ENCODE peak calls at places on chromosomes 6 and 20, in five cellular contexts. E is H1, V is GM12878, R is HepG2, F is GM12891. U is an unnamed sample.

GRCh38 chr20:23142162-23143050 is 56.3 kb upstream of the CD93 start:
- DNase-seq in V (peak), R (no peak), F (peak), E (no peak), U (peak)

GRCh38 chr20:31909253-31910070 is 39.0 kb downstream of the TTLL9 start:
- DNase-seq in F (no peak), R (no peak), E (no peak), V (no peak), U (no peak)

GRCh38 chr6:13485923-13486557 is 1.4 kb downstream of the GFOD1 start:
- DNase-seq in E (no peak), V (no peak), R (peak), F (peak), U (peak)

GRCh38 chr6:157380779-157381561 is at the start of gene ZDHHC14:
- DNase-seq in V (peak), F (peak), R (peak), E (peak), U (peak)

GRCh38 chr6:89430563-89430962 is 2.4 kb upstream of the ANKRD6 start:
- DNase-seq in E (no peak), F (no peak), R (no peak), V (no peak), U (no peak)

GRCh38 chr6:112682088-112682487 is 335.0 kb downstream of the RFPL4B start:
- DNase-seq in R (no peak), V (no peak), F (no peak), E (no peak), U (no peak)

GRCh38 chr20:9332783-9333482 is 181.5 kb upstream of the LAMP5 start:
- DNase-seq in E (no peak), F (no peak), R (no peak), V (no peak), U (no peak)

GRCh38 chr6:47034919-47035318 is 7.2 kb downstream of the ADGRF1 start:
- DNase-seq in V (no peak), E (no peak), R (no peak), F (no peak), U (no peak)

GRCh38 chr6:38773338-38773737 is 58.2 kb downstream of the DNAH8 start:
- DNase-seq in F (no peak), R (peak), V (no peak), E (peak), U (no peak)

GRCh38 chr6:163797313-163797712 is 382.8 kb downstream of the QKI start:
- DNase-seq in F (no peak), E (no peak), V (no peak), R (no peak), U (no peak)

GRCh38 chr6:35448191-35448590 is 3.9 kb upstream of the FANCE start:
- DNase-seq in R (no peak), V (no peak), E (no peak), F (no peak), U (no peak)

GRCh38 chr20:48107560-48107959 is 322.3 kb upstream of the SULF2 start:
- DNase-seq in E (no peak), F (no peak), V (no peak), R (no peak), U (no peak)

GRCh38 chr6:90493332-90493731 is 93.5 kb downstream of the MAP3K7 start:
- DNase-seq in R (no peak), V (no peak), F (no peak), E (no peak), U (no peak)

GRCh38 chr6:41780623-41781301 is at the start of gene PRICKLE4:
- DNase-seq in E (peak), R (no peak), V (no peak), F (no peak), U (no peak)

GRCh38 chr20:5073154-5074049 is 46.4 kb downstream of the PCNA start:
- DNase-seq in R (peak), F (no peak), E (peak), V (no peak), U (no peak)

GRCh38 chr6:125201961-125202729 is 48.6 kb downstream of the TPD52L1 start:
- DNase-seq in E (no peak), F (no peak), V (no peak), R (no peak), U (no peak)

GRCh38 chr20:821083-822065 is 12.1 kb upstream of the FAM110A start:
- DNase-seq in V (no peak), F (no peak), E (no peak), R (no peak), U (no peak)

GRCh38 chr6:26502169-26502568 is 2.1 kb downstream of the BTN1A1 start:
- DNase-seq in V (peak), R (peak), E (no peak), F (no peak), U (no peak)

GRCh38 chr6:155882527-155883333 is 427.1 kb upstream of the NOX3 start:
- DNase-seq in V (peak), E (no peak), R (no peak), F (no peak), U (no peak)

GRCh38 chr6:155880905-155881304 is 425.3 kb upstream of the NOX3 start:
- DNase-seq in V (no peak), E (no peak), F (no peak), R (no peak), U (no peak)

GRCh38 chr6:155881845-155882526 is 426.3 kb upstream of the NOX3 start:
- DNase-seq in E (no peak), R (no peak), F (no peak), V (no peak), U (no peak)

GRCh38 chr6:155883334-155883731 is 427.7 kb upstream of the NOX3 start:
- DNase-seq in E (no peak), R (no peak), V (no peak), F (no peak), U (no peak)

GRCh38 chr6:155883741-155884140 is 428.1 kb upstream of the NOX3 start:
- DNase-seq in R (no peak), F (no peak), E (no peak), V (no peak), U (no peak)
- TF ChIP-seq POLR2A in R (no peak), F (no peak), E (no peak), V (no peak), U (no peak)

GRCh38 chr20:62795023-62795761 is 1.1 kb upstream of the MRGBP start:
- DNase-seq in E (peak), F (no peak), R (peak), V (no peak), U (no peak)
- TF ChIP-seq POLR2AphosphoS5 in E (no peak), F (no peak), R (peak), V (no peak), U (no peak)

DNA sequence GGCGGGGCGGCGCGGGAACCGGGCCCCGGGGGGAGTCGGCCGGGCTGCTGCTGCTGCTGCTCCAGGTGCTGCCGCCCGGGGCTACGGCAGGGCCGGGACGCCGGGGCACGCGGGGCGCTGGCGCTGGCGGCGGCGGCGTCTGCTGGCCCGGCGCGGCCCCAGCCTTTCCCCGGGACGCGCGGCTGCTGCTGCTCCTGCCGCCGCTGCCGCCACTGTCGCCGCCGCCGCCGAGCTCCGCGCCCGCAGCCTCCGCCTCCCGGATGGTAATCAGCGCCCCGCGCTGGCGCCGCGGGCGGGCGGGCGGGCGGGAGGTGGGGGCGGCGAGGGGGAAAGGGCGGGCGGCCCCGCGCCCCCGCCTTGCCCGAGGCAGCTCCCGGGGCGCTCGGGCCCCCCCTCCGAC is 306 bp downstream of the EBF4 start:
- DNase-seq in E (no peak), F (peak), V (no peak), R (no peak), U (no peak)
- TF ChIP-seq TAF1 in E (no peak), F (no peak), V (no peak), R (no peak), U (no peak)

DNA sequence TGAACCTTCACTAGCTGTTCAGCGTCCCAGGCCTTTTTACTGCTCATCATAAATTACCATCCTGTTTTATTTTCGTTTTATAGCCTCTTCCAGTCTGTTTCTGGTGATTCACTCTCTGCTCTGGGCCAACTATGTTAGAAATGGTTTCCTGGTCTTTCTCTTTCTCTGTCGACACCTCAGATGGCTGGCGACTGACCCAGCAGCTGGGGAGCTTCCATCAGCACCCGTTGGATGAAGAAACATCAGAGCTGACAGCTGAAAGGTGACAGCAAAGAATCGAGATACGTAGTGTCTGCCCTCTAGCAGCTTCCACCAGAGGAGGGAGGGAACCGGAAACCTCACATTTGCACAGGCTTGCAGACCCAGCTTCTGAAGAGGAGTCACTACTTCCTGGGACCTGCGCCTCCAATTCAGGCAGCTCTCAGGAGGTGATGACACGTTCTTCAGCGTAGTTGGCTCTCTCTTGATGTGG is 82.9 kb upstream of the MLN start:
- DNase-seq in E (no peak), R (no peak), F (no peak), V (no peak), U (no peak)
- TF ChIP-seq POLR2A in E (no peak), R (no peak), F (no peak), V (no peak), U (no peak)

DNA sequence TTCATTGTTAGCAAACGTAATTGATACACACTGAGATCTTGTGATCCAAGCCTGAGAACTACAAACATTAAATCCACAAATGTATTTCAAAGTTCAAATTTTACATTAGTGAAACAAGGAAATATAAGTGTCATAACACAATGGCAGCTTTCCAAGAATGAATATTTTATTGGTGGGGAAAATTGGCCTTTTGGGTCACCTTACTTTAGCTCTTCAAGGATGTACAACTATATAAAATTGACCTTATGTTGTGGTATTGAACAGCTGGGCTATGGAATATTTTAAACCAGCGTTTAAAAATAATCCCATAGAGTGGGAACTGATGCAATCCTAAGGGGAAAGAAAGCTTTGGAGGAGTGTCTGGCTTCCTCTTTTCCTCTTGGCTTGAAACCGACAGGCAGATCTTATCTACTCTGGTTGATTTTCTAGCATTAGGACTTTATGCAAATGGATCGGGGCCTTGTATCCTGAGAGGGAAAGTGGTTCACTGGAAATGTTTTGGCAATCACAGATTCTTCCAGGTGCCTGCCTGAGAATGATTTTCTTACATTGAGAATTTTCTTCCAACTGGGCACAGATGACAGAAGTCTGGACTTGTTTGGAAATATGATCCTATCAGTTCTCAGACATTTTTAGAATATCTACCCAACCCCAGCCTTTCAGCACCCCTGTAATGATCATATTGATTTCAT is 184.8 kb upstream of the ECI2 start:
- DNase-seq in E (no peak), R (no peak), F (no peak), V (no peak), U (no peak)
- TF ChIP-seq POLR2AphosphoS5 in E (no peak), R (no peak), F (no peak), V (no peak), U (no peak)

GRCh38 chr6:37396571-37397185 is 36.3 kb upstream of the CMTR1 start:
- DNase-seq in V (no peak), R (no peak), E (no peak), F (no peak), U (no peak)

GRCh38 chr6:37393530-37393929 is 39.5 kb upstream of the CMTR1 start:
- DNase-seq in R (no peak), V (no peak), E (no peak), F (no peak), U (no peak)

GRCh38 chr6:37389857-37390256 is 36.1 kb downstream of the RNF8 start:
- DNase-seq in E (no peak), F (no peak), R (no peak), V (no peak), U (no peak)

GRCh38 chr6:37388578-37388977 is 34.8 kb downstream of the RNF8 start:
- DNase-seq in E (no peak), R (no peak), V (no peak), F (no peak), U (no peak)

GRCh38 chr6:37391100-37391499 is 37.3 kb downstream of the RNF8 start:
- DNase-seq in E (no peak), F (no peak), V (no peak), R (no peak), U (no peak)
- TF ChIP-seq TAF1 in E (no peak), F (no peak), V (no peak), R (no peak), U (no peak)